ENCODE peak calls at places on chromosomes 13 and 19, in eight cellular contexts. One of them, this sample, is unnamed.

GRCh38 chr19:46670874-46671273 is 9.9 kb upstream of the DACT3 start:
- DNase-seq in stimulated activated CD4-positive, alpha-beta T cell treated with anti-CD3 and anti-CD28 coated beads, Interleukin-12 subunit alpha, Interleukin-12 subunit beta, amount 100 ng/mL, for 4 hours: no peak
- DNase-seq in WTC11: no peak
- DNase-seq in AG10803: peak
- DNase-seq in frontal cortex: no peak
- DNase-seq in osteoblast: peak
- DNase-seq in HS-27A: no peak
- DNase-seq in mammary epithelial cell: no peak
- DNase-seq in this sample: no peak

GRCh38 chr19:18321729-18322091 is 1.2 kb downstream of the LSM4 start:
- DNase-seq in stimulated activated CD4-positive, alpha-beta T cell treated with anti-CD3 and anti-CD28 coated beads, Interleukin-12 subunit alpha, Interleukin-12 subunit beta, amount 100 ng/mL, for 4 hours: no peak
- DNase-seq in WTC11: no peak
- DNase-seq in AG10803: no peak
- DNase-seq in frontal cortex: no peak
- DNase-seq in osteoblast: peak
- DNase-seq in HS-27A: no peak
- DNase-seq in mammary epithelial cell: no peak
- DNase-seq in this sample: no peak

GRCh38 chr13:28659611-28659970 is 661 bp downstream of the POMP start:
- DNase-seq in stimulated activated CD4-positive, alpha-beta T cell treated with anti-CD3 and anti-CD28 coated beads, Interleukin-12 subunit alpha, Interleukin-12 subunit beta, amount 100 ng/mL, for 4 hours: no peak
- DNase-seq in WTC11: no peak
- DNase-seq in AG10803: peak
- DNase-seq in frontal cortex: no peak
- DNase-seq in osteoblast: peak
- DNase-seq in HS-27A: no peak
- DNase-seq in mammary epithelial cell: peak
- DNase-seq in this sample: no peak

GRCh38 chr19:38061294-38061693 is 154.3 kb downstream of the SIPA1L3 start:
- DNase-seq in stimulated activated CD4-positive, alpha-beta T cell treated with anti-CD3 and anti-CD28 coated beads, Interleukin-12 subunit alpha, Interleukin-12 subunit beta, amount 100 ng/mL, for 4 hours: no peak
- DNase-seq in WTC11: no peak
- DNase-seq in AG10803: peak
- DNase-seq in frontal cortex: no peak
- DNase-seq in osteoblast: peak
- DNase-seq in HS-27A: peak
- DNase-seq in mammary epithelial cell: peak
- DNase-seq in this sample: no peak

GRCh38 chr19:49119411-49120324 is at the start of gene PPFIA3:
- DNase-seq in stimulated activated CD4-positive, alpha-beta T cell treated with anti-CD3 and anti-CD28 coated beads, Interleukin-12 subunit alpha, Interleukin-12 subunit beta, amount 100 ng/mL, for 4 hours: no peak
- DNase-seq in WTC11: peak
- DNase-seq in AG10803: peak
- DNase-seq in frontal cortex: peak
- DNase-seq in osteoblast: peak
- DNase-seq in HS-27A: no peak
- DNase-seq in mammary epithelial cell: peak
- DNase-seq in this sample: peak

GRCh38 chr19:30172643-30173242 is 199.4 kb upstream of the ZNF536 start:
- DNase-seq in stimulated activated CD4-positive, alpha-beta T cell treated with anti-CD3 and anti-CD28 coated beads, Interleukin-12 subunit alpha, Interleukin-12 subunit beta, amount 100 ng/mL, for 4 hours: no peak
- DNase-seq in WTC11: no peak
- DNase-seq in AG10803: no peak
- DNase-seq in frontal cortex: no peak
- DNase-seq in osteoblast: no peak
- DNase-seq in HS-27A: no peak
- DNase-seq in mammary epithelial cell: no peak
- DNase-seq in this sample: no peak

GRCh38 chr13:113653264-113654174 is 4.5 kb downstream of the ATP4B start:
- DNase-seq in stimulated activated CD4-positive, alpha-beta T cell treated with anti-CD3 and anti-CD28 coated beads, Interleukin-12 subunit alpha, Interleukin-12 subunit beta, amount 100 ng/mL, for 4 hours: no peak
- DNase-seq in WTC11: peak
- DNase-seq in AG10803: no peak
- DNase-seq in frontal cortex: no peak
- DNase-seq in osteoblast: peak
- DNase-seq in HS-27A: no peak
- DNase-seq in mammary epithelial cell: no peak
- DNase-seq in this sample: no peak

GRCh38 chr19:58021541-58022282 is 12.1 kb upstream of the ZSCAN1 start:
- DNase-seq in stimulated activated CD4-positive, alpha-beta T cell treated with anti-CD3 and anti-CD28 coated beads, Interleukin-12 subunit alpha, Interleukin-12 subunit beta, amount 100 ng/mL, for 4 hours: no peak
- DNase-seq in WTC11: peak
- DNase-seq in AG10803: peak
- DNase-seq in frontal cortex: peak
- DNase-seq in osteoblast: peak
- DNase-seq in HS-27A: no peak
- DNase-seq in mammary epithelial cell: peak
- DNase-seq in this sample: no peak

GRCh38 chr19:7697721-7698287 is 4.1 kb downstream of the FCER2 start:
- DNase-seq in stimulated activated CD4-positive, alpha-beta T cell treated with anti-CD3 and anti-CD28 coated beads, Interleukin-12 subunit alpha, Interleukin-12 subunit beta, amount 100 ng/mL, for 4 hours: no peak
- DNase-seq in WTC11: no peak
- DNase-seq in AG10803: no peak
- DNase-seq in frontal cortex: no peak
- DNase-seq in osteoblast: peak
- DNase-seq in HS-27A: no peak
- DNase-seq in mammary epithelial cell: no peak
- DNase-seq in this sample: no peak

GRCh38 chr19:31451686-31452325 is 102.6 kb upstream of the TSHZ3 start:
- DNase-seq in stimulated activated CD4-positive, alpha-beta T cell treated with anti-CD3 and anti-CD28 coated beads, Interleukin-12 subunit alpha, Interleukin-12 subunit beta, amount 100 ng/mL, for 4 hours: no peak
- DNase-seq in WTC11: no peak
- DNase-seq in AG10803: no peak
- DNase-seq in frontal cortex: no peak
- DNase-seq in osteoblast: no peak
- DNase-seq in HS-27A: no peak
- DNase-seq in mammary epithelial cell: peak
- DNase-seq in this sample: no peak

GRCh38 chr19:13090511-13091231 is 12.0 kb downstream of the LYL1 start:
- DNase-seq in stimulated activated CD4-positive, alpha-beta T cell treated with anti-CD3 and anti-CD28 coated beads, Interleukin-12 subunit alpha, Interleukin-12 subunit beta, amount 100 ng/mL, for 4 hours: no peak
- DNase-seq in WTC11: no peak
- DNase-seq in AG10803: no peak
- DNase-seq in frontal cortex: no peak
- DNase-seq in osteoblast: peak
- DNase-seq in HS-27A: no peak
- DNase-seq in mammary epithelial cell: no peak
- DNase-seq in this sample: no peak

This sample was measured in C1 segment of cervical spinal cord.